ENCODE peak calls at places on chromosomes 13 and 19, in four cellular contexts. H is fibroblast of mammary gland; B is C1 segment of cervical spinal cord; O is activated CD4-positive, CD25-positive, alpha-beta regulatory T cell. U is an unnamed sample.

GRCh38 chr13:114134944-114135610 is 2.7 kb upstream of the RASA3 start:
- DNase-seq in H (no peak), B (no peak), O (no peak), U (peak)

GRCh38 chr13:67136157-67136556 is 94.0 kb downstream of the PCDH9 start:
- DNase-seq in H (no peak), B (no peak), O (no peak), U (no peak)

GRCh38 chr19:21264416-21264815 is 64.8 kb downstream of the ZNF708 start:
- DNase-seq in H (no peak), B (no peak), O (no peak), U (no peak)

GRCh38 chr13:51729853-51730553 is 74.0 kb downstream of the DHRS12 start:
- DNase-seq in H (peak), B (no peak), O (no peak), U (peak)

GRCh38 chr19:1566392-1567115 is 1.6 kb downstream of the MEX3D start:
- DNase-seq in H (peak), B (peak), O (no peak), U (peak)

GRCh38 chr19:57941593-57941992 is 5.9 kb downstream of the ZNF256 start:
- DNase-seq in H (no peak), B (no peak), O (no peak), U (no peak)

GRCh38 chr13:52084971-52085370 is 43.9 kb downstream of the NEK5 start:
- DNase-seq in H (no peak), B (no peak), O (no peak), U (no peak)

GRCh38 chr13:109331898-109332297 is 454.5 kb downstream of the IRS2 start:
- DNase-seq in H (peak), B (no peak), O (no peak), U (no peak)

GRCh38 chr19:802888-803561 is 5.8 kb downstream of the PTBP1 start:
- DNase-seq in H (no peak), B (no peak), O (no peak), U (no peak)

U was measured in right cardiac atrium.